ENCODE peak calls at places on chromosome 18, in seven cellular contexts. G is T-helper 2 cell; K is psoas muscle; L is astrocyte of the spinal cord; D is HFFc6; B is upper lobe of right lung; A is stimulated activated CD8-positive, alpha-beta memory T cell treated with anti-CD3 and anti-CD28 coated beads, Interleukin-15, amount 100 ng/mL, for 24 hours. Y is an unnamed sample.

GRCh38 chr18:51235011-51235789 is 37.7 kb upstream of the MEX3C start:
- DNase-seq in L (peak; percentile 16), K (no peak), B (no peak), A (no peak), G (no peak), D (no peak), Y (no peak)

GRCh38 chr18:46310258-46310657 is 206.1 kb downstream of the HAUS1 start:
- DNase-seq in K (no peak), A (no peak), G (no peak), B (no peak), L (no peak), D (no peak), Y (no peak)

GRCh38 chr18:59919026-59919425 is 19.2 kb downstream of the PMAIP1 start:
- DNase-seq in G (no peak), L (no peak), K (no peak), A (no peak), D (no peak), B (no peak), Y (no peak)

GRCh38 chr18:79871481-79872091 is 73.8 kb downstream of the KCNG2 start:
- DNase-seq in A (no peak), D (no peak), B (peak; percentile 57), L (no peak), G (no peak), K (no peak), Y (no peak)

GRCh38 chr18:69758458-69758857 is 189.2 kb downstream of the CD226 start:
- DNase-seq in D (no peak), K (no peak), G (no peak), A (no peak), L (peak; percentile 60), B (no peak), Y (no peak)

GRCh38 chr18:70500748-70501147 is 211.9 kb downstream of the SOCS6 start:
- DNase-seq in G (no peak), K (no peak), D (no peak), A (no peak), L (no peak), B (no peak), Y (no peak)

GRCh38 chr18:75202976-75203375 is 6.0 kb downstream of the PTGR3 start:
- DNase-seq in L (peak; percentile 38), A (no peak), K (no peak), G (no peak), D (no peak), B (no peak), Y (no peak)

GRCh38 chr18:35242426-35242825 is 1.6 kb downstream of the ZNF397 start:
- DNase-seq in L (no peak), D (no peak), A (no peak), G (no peak), B (no peak), K (no peak), Y (no peak)

GRCh38 chr18:76564117-76564516 is 69.1 kb upstream of the ZNF516 start:
- DNase-seq in A (no peak), D (peak; percentile 67), K (no peak), G (no peak), B (no peak), L (peak; percentile 58), Y (no peak)

GRCh38 chr18:62324917-62325805 is at the start of gene TNFRSF11A:
- DNase-seq in B (peak; percentile 83), K (peak; percentile 34), G (peak; percentile 82), L (no peak), D (no peak), A (peak; percentile 50), Y (no peak)

GRCh38 chr18:32237024-32237423 is 47.2 kb downstream of the MEP1B start:
- DNase-seq in A (no peak), G (no peak), D (no peak), K (no peak), B (no peak), L (no peak), Y (no peak)

GRCh38 chr18:11859282-11859797 is 8.1 kb downstream of the CHMP1B start:
- DNase-seq in L (no peak), B (no peak), G (no peak), A (no peak), D (no peak), K (no peak), Y (no peak)

GRCh38 chr18:58669731-58670379 is 1.4 kb upstream of the MALT1 start:
- DNase-seq in A (no peak), D (peak; percentile 39), B (no peak), K (no peak), G (peak; percentile 51), L (peak; percentile 82), Y (no peak)